ENCODE peak calls at places on chromosomes 5 and 9, in eight cellular contexts. O is ACHN, A is endothelial cell, Z is cardiac fibroblast, Q is A172, I is WERI-Rb-1, S is progenitor cell of endocrine pancreas, C is IMR-90. W is an unnamed sample.

GRCh38 chr5:38263983-38264382 is 5.6 kb downstream of the EGFLAM start:
- DNase-seq in C (no peak), I (no peak), S (no peak), Q (no peak), Z (no peak), O (no peak), A (no peak), W (no peak)

GRCh38 chr5:158856794-158857193 is 242.9 kb downstream of the EBF1 start:
- DNase-seq in O (no peak), Z (no peak), I (no peak), A (no peak), C (no peak), Q (no peak), S (no peak), W (no peak)

GRCh38 chr5:1329111-1329579 is 15.8 kb downstream of the CLPTM1L start:
- DNase-seq in O (no peak), S (no peak), I (no peak), C (no peak), A (no peak), Z (no peak), Q (no peak), W (no peak)

GRCh38 chr5:3142261-3143027 is 391.0 kb upstream of the IRX2 start:
- DNase-seq in I (no peak), Z (no peak), A (no peak), C (no peak), O (no peak), S (no peak), Q (no peak), W (no peak)

GRCh38 chr5:159419567-159419966 is 89.3 kb upstream of the IL12B start:
- DNase-seq in A (no peak), I (no peak), O (peak), C (no peak), Q (no peak), S (no peak), Z (no peak), W (no peak)

GRCh38 chr5:109454726-109455505 is 45.1 kb upstream of the PJA2 start:
- DNase-seq in Q (peak), C (peak), S (no peak), I (no peak), O (peak), A (no peak), Z (peak), W (peak)

GRCh38 chr5:72598461-72599433 is 91.5 kb upstream of the ZNF366 start:
- DNase-seq in S (no peak), O (no peak), C (peak), Q (peak), I (no peak), A (no peak), Z (peak), W (peak)

GRCh38 chr5:127235136-127235535 is 55.5 kb upstream of the MEGF10 start:
- DNase-seq in A (no peak), Q (no peak), S (no peak), I (no peak), O (no peak), Z (no peak), C (no peak), W (no peak)

GRCh38 chr5:76657683-76658311 is 34.6 kb upstream of the F2RL2 start:
- DNase-seq in S (no peak), O (no peak), Q (no peak), A (peak), Z (peak), C (no peak), I (no peak), W (no peak)

GRCh38 chr5:149135536-149136201 is 5.6 kb upstream of the ABLIM3 start:
- DNase-seq in Q (peak), C (peak), O (no peak), A (no peak), S (no peak), I (no peak), Z (peak), W (peak)

GRCh38 chr5:172509405-172509781 is 55.1 kb upstream of the SH3PXD2B start:
- DNase-seq in Z (no peak), I (peak), C (no peak), A (peak), Q (no peak), O (no peak), S (peak), W (no peak)

GRCh38 chr5:170388818-170389217 is 349 bp downstream of the KCNMB1 start:
- DNase-seq in Z (no peak), Q (no peak), S (no peak), A (peak), I (no peak), O (no peak), C (no peak), W (no peak)

GRCh38 chr5:82605441-82605973 is 327.4 kb upstream of the RPS23 start:
- DNase-seq in Z (no peak), A (no peak), I (no peak), O (no peak), C (no peak), S (no peak), Q (no peak), W (no peak)

GRCh38 chr5:143238620-143239019 is 164.9 kb downstream of the NR3C1 start:
- DNase-seq in I (no peak), S (no peak), C (no peak), O (no peak), A (no peak), Z (no peak), Q (no peak), W (no peak)

GRCh38 chr9:106920701-106921283 is 57.8 kb downstream of the ZNF462 start:
- DNase-seq in S (no peak), Q (peak), A (no peak), O (peak), C (peak), Z (peak), I (no peak), W (peak)

GRCh38 chr9:75358837-75359236 is 270.5 kb downstream of the OSTF1 start:
- DNase-seq in A (no peak), Z (no peak), O (no peak), Q (no peak), I (no peak), C (no peak), S (no peak), W (no peak)

GRCh38 chr5:73515232-73515631 is 17.0 kb downstream of the BTF3 start:
- DNase-seq in S (no peak), A (no peak), Q (no peak), Z (no peak), I (no peak), O (no peak), C (no peak), W (no peak)

GRCh38 chr9:114652776-114653555 is 4.6 kb downstream of the TEX53 start:
- DNase-seq in O (no peak), S (no peak), Q (no peak), I (no peak), A (no peak), Z (no peak), C (peak), W (no peak)

GRCh38 chr5:151208481-151208914 is 15.4 kb downstream of the CCDC69 start:
- DNase-seq in C (no peak), Q (no peak), O (no peak), Z (peak), A (no peak), S (no peak), I (no peak), W (no peak)

GRCh38 chr5:141150215-141150992 is 547 bp downstream of the PCDHB6 start:
- DNase-seq in Q (peak), S (no peak), O (no peak), A (no peak), C (no peak), I (no peak), Z (no peak), W (no peak)

GRCh38 chr9:109329274-109330258 is 8.7 kb upstream of the EPB41L4B start:
- DNase-seq in Q (peak), A (no peak), Z (peak), C (peak), O (no peak), S (no peak), I (no peak), W (peak)

GRCh38 chr5:891837-892389 is 688 bp downstream of the BRD9 start:
- DNase-seq in I (no peak), O (peak), Z (peak), S (no peak), C (peak), Q (peak), A (peak), W (peak)

GRCh38 chr5:100313657-100314056 is 221.5 kb upstream of the FAM174A start:
- DNase-seq in C (no peak), O (no peak), I (no peak), Q (no peak), S (no peak), A (no peak), Z (no peak), W (no peak)

GRCh38 chr5:84881737-84882136 is 497.1 kb upstream of the EDIL3 start:
- DNase-seq in Z (no peak), I (no peak), S (no peak), O (no peak), Q (no peak), C (no peak), A (no peak), W (no peak)

GRCh38 chr5:1150866-1151265 is 39.0 kb upstream of the SLC12A7 start:
- DNase-seq in Q (no peak), I (no peak), Z (no peak), C (no peak), A (no peak), O (no peak), S (no peak), W (no peak)

GRCh38 chr9:118991366-118992285 is 377.6 kb downstream of the BRINP1 start:
- DNase-seq in Z (no peak), O (no peak), C (no peak), Q (no peak), I (no peak), A (no peak), S (no peak), W (no peak)

GRCh38 chr5:11555171-11555570 is 349.1 kb downstream of the CTNND2 start:
- DNase-seq in S (no peak), Q (no peak), A (no peak), Z (no peak), C (no peak), I (no peak), O (no peak), W (no peak)

GRCh38 chr5:169160405-169160901 is 140.5 kb downstream of the SLIT3 start:
- DNase-seq in C (no peak), I (no peak), S (no peak), O (peak), Z (peak), A (no peak), Q (peak), W (peak)

GRCh38 chr5:138552700-138553099 is 9.7 kb upstream of the ETF1 start:
- DNase-seq in S (no peak), Z (no peak), A (no peak), O (no peak), C (no peak), I (no peak), Q (no peak), W (no peak)

GRCh38 chr5:43874772-43875171 is 271.8 kb downstream of the NNT start:
- DNase-seq in I (no peak), A (no peak), Z (peak), O (no peak), S (no peak), Q (peak), C (peak), W (peak)

W was measured in astrocyte of the spinal cord.